ENCODE peak calls at places on chromosomes 1 and 21, in seven cellular contexts. R is cardiac muscle cell; E is activated T-helper 1 cell treated with anti-CD3 and anti-CD28 coated beads, Interleukin-12 subunit alpha, Interleukin-12 subunit beta, Interleukin-2, Interleukin-4 antibody, amounts not matched to agents 30 ng/mL and 10 ng/mL and 1 ng/mL, durations not matched to agents 14 hours and 24 hours and 36 hours; V is GOT3; N is GDM1; S is sciatic nerve; H is activated CD4-positive, alpha-beta T cell treated with anti-CD3 and anti-CD28 coated beads for 48 hours. O is an unnamed sample.

GRCh38 chr1:16618719-16619118 is 5.4 kb upstream of the NBPF1 start:
- DNase-seq in R (no peak), E (no peak), V (no peak), N (no peak), S (peak), H (no peak), O (no peak)

GRCh38 chr1:245304698-245305097 is 149.9 kb downstream of the KIF26B start:
- DNase-seq in R (no peak), E (no peak), V (no peak), N (no peak), S (no peak), H (no peak), O (no peak)

GRCh38 chr21:27339902-27340301 is 373.0 kb upstream of the ADAMTS5 start:
- DNase-seq in R (no peak), E (no peak), V (no peak), N (no peak), S (no peak), H (no peak), O (no peak)

GRCh38 chr1:6235302-6235680 is 473 bp downstream of the ICMT start:
- DNase-seq in R (no peak), E (peak), V (no peak), N (no peak), S (no peak), H (peak), O (no peak)

GRCh38 chr1:8238141-8239038 is 79.5 kb upstream of the SLC45A1 start:
- DNase-seq in R (no peak), E (no peak), V (no peak), N (no peak), S (no peak), H (no peak), O (no peak)

GRCh38 chr1:232868793-232869491 is 63.7 kb downstream of the MAP10 start:
- DNase-seq in R (no peak), E (no peak), V (peak), N (no peak), S (peak), H (no peak), O (no peak)

GRCh38 chr1:18396247-18396646 is 84.5 kb upstream of the KLHDC7A start:
- DNase-seq in R (no peak), E (no peak), V (no peak), N (no peak), S (no peak), H (no peak), O (no peak)

GRCh38 chr1:240107058-240107684 is 15.5 kb downstream of the FMN2 start:
- DNase-seq in R (no peak), E (no peak), V (no peak), N (no peak), S (no peak), H (no peak), O (no peak)

O was measured in neuronal stem cell.